ENCODE peak calls at places on chromosome 6, in nine cellular contexts. P is ELR; J is AG09319; X is GOT3; V is H54; W is activated CD4-positive, alpha-beta T cell treated with anti-CD3 and anti-CD28 coated beads for 1 hour; G is coronary artery; D is Kasumi-1; I is activated naive CD4-positive, alpha-beta T cell treated with anti-CD3 and anti-CD28 coated beads, Interleukin-2, amount 50 U/mL, for 16 hours. S is an unnamed sample.

GRCh38 chr6:4656106-4656505 is 120.1 kb upstream of the CDYL start:
- DNase-seq in P (no peak), J (no peak), X (no peak), V (no peak), W (no peak), G (no peak), D (no peak), I (no peak), S (no peak)

GRCh38 chr6:163180874-163181541 is 233.5 kb upstream of the QKI start:
- DNase-seq in P (peak; percentile 57), J (peak; percentile 1), X (peak; percentile 18), V (no peak), W (no peak), G (no peak), D (no peak), I (no peak), S (no peak)

GRCh38 chr6:14452567-14453527 is 335.3 kb downstream of the CD83 start:
- DNase-seq in P (no peak), J (no peak), X (no peak), V (no peak), W (no peak), G (no peak), D (peak; percentile 97), I (peak; percentile 35), S (no peak)

GRCh38 chr6:106027316-106027715 is 58.8 kb upstream of the PRDM1 start:
- DNase-seq in P (no peak), J (no peak), X (no peak), V (no peak), W (no peak), G (no peak), D (no peak), I (no peak), S (no peak)

GRCh38 chr6:13400772-13401171 is 72.4 kb upstream of the TBC1D7 start:
- DNase-seq in P (no peak), J (no peak), X (no peak), V (no peak), W (no peak), G (no peak), D (no peak), I (no peak), S (no peak)

GRCh38 chr6:20404641-20405032 is 3.0 kb downstream of the E2F3 start:
- DNase-seq in P (peak; percentile 88), J (no peak), X (no peak), V (peak; percentile 42), W (peak; percentile 43), G (no peak), D (peak; percentile 93), I (peak; percentile 74), S (no peak)

GRCh38 chr6:88048556-88048955 is 915 bp downstream of the SPACA1 start:
- DNase-seq in P (no peak), J (no peak), X (no peak), V (no peak), W (no peak), G (no peak), D (no peak), I (no peak), S (no peak)

GRCh38 chr6:25774120-25774730 is 19.7 kb downstream of the SLC17A4 start:
- DNase-seq in P (no peak), J (no peak), X (no peak), V (no peak), W (no peak), G (no peak), D (no peak), I (no peak), S (no peak)

GRCh38 chr6:3232017-3232838 is 4.8 kb upstream of the TUBB2B start:
- DNase-seq in P (no peak), J (no peak), X (no peak), V (no peak), W (no peak), G (no peak), D (no peak), I (no peak), S (no peak)

GRCh38 chr6:6717953-6718352 is 129.4 kb downstream of the LY86 start:
- DNase-seq in P (no peak), J (no peak), X (no peak), V (no peak), W (no peak), G (no peak), D (peak; percentile 91), I (no peak), S (no peak)

GRCh38 chr6:25971187-25971811 is 8.7 kb downstream of the TRIM38 start:
- DNase-seq in P (peak; percentile 89), J (peak; percentile 74), X (no peak), V (peak; percentile 48), W (no peak), G (no peak), D (peak; percentile 38), I (no peak), S (peak; percentile 86)

GRCh38 chr6:163566056-163566455 is 151.5 kb downstream of the QKI start:
- DNase-seq in P (no peak), J (no peak), X (no peak), V (no peak), W (no peak), G (no peak), D (no peak), I (no peak), S (no peak)

GRCh38 chr6:153312633-153313032 is 181.6 kb upstream of the RGS17 start:
- DNase-seq in P (peak; percentile 65), J (peak; percentile 7), X (no peak), V (no peak), W (no peak), G (no peak), D (peak; percentile 47), I (no peak), S (no peak)

GRCh38 chr6:94478178-94479140 is 1059.1 kb upstream of the EPHA7 start:
- DNase-seq in P (no peak), J (no peak), X (no peak), V (no peak), W (no peak), G (no peak), D (peak; percentile 54), I (no peak), S (no peak)

GRCh38 chr6:99297006-99297405 is 52.5 kb downstream of the FAXC start:
- DNase-seq in P (no peak), J (no peak), X (no peak), V (no peak), W (no peak), G (no peak), D (no peak), I (no peak), S (no peak)

GRCh38 chr6:128409003-128409402 is 111.4 kb downstream of the PTPRK start:
- DNase-seq in P (no peak), J (no peak), X (no peak), V (no peak), W (no peak), G (no peak), D (no peak), I (no peak), S (no peak)

GRCh38 chr6:87918461-87918941 is 129.1 kb upstream of the SPACA1 start:
- DNase-seq in P (no peak), J (no peak), X (no peak), V (no peak), W (no peak), G (no peak), D (no peak), I (no peak), S (no peak)